ENCODE peak calls at places on chromosomes 12 and 14, in four cellular contexts. C is effector memory CD4-positive, alpha-beta T cell; Y is ascending aorta; P is neuronal stem cell. A is an unnamed sample.
A peak's percentile ranks its signal among the peaks of the same experiment; 100 is the strongest.

GRCh38 chr14:48417715-48418500 is 742.5 kb upstream of the MDGA2 start:
- DNase-seq in C (no peak), Y (no peak), P (no peak), A (no peak)

GRCh38 chr14:77316872-77317271 is 3.8 kb downstream of the POMT2 start:
- DNase-seq in C (no peak), Y (no peak), P (no peak), A (no peak)

GRCh38 chr12:52056801-52057613 is 5.8 kb downstream of the NR4A1 start:
- DNase-seq in C (no peak), Y (no peak), P (no peak), A (no peak)

GRCh38 chr14:103568952-103569351 is 6.2 kb downstream of the COA8 start:
- DNase-seq in C (no peak), Y (no peak), P (no peak), A (no peak)

GRCh38 chr12:25570418-25570817 is 17.3 kb upstream of the LMNTD1 start:
- DNase-seq in C (no peak), Y (no peak), P (no peak), A (no peak)

GRCh38 chr12:66584673-66585072 is 94.2 kb downstream of the GRIP1 start:
- DNase-seq in C (no peak), Y (no peak), P (no peak), A (no peak)

GRCh38 chr14:94631050-94631449 is 18.9 kb downstream of the SERPINA3 start:
- DNase-seq in C (no peak), Y (no peak), P (no peak), A (no peak)

GRCh38 chr12:68403296-68403695 is 71.1 kb upstream of the MDM1 start:
- DNase-seq in C (no peak), Y (no peak), P (no peak), A (no peak)

GRCh38 chr12:52901715-52902541 is 2.9 kb downstream of the KRT8 start:
- DNase-seq in C (no peak), Y (no peak), P (no peak), A (no peak)

GRCh38 chr14:30754778-30755177 is 119.6 kb upstream of the COCH start:
- DNase-seq in C (no peak), Y (no peak), P (no peak), A (no peak)

GRCh38 chr14:30756594-30756993 is 117.8 kb upstream of the COCH start:
- DNase-seq in C (no peak), Y (no peak), P (no peak), A (no peak)

GRCh38 chr14:30763891-30764290 is 110.5 kb upstream of the COCH start:
- DNase-seq in C (no peak), Y (no peak), P (no peak), A (no peak)

GRCh38 chr14:30757082-30757481 is 117.3 kb upstream of the COCH start:
- DNase-seq in C (no peak), Y (no peak), P (no peak), A (no peak)

DNA sequence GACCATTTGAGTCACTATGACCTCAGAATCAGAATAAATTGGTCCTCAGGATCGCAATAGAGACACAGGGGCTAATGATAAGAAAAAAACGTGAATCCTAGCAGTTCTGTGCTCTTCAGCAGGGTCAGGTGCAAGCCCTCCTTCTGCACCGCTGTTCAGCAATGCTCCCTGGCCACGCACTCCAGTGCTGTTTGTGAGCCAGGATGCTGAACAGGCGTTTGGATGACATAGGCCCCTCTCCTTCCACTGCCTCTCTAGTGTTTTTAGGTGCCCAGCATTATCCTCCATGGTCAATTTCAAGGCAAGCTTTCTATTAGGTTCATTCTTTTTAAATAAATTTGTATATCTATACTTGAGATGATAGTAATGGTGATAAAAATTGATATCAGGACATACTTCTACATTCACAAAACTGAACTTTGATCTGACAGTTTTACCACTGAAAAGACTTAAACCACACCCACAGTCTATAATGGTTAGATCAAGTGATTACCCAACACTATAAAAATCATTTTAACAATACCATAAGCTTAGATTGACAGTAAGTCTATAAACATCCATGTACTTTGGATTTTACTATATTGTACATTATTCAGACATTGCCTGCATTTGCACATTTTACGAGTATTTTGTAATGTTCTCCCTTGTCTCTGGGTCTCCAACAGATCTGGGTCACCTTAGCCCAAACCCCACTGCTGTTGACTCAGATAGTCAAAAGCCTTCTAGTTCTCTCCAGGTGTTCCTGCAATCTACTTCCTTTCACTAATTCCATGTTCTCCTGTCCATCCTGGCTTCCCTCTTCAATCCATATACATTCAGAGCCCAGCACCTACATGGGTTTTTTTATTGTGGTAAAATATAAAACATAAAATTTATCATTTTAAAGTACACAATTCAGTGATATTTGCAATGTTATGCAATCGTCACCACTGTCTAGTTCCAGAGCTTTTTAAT is 114.9 kb upstream of the COCH start:
- DNase-seq in C (no peak), Y (no peak), P (no peak), A (no peak)
- H3K27ac ChIP-seq in C (no peak overlapping the region), Y (no peak overlapping the region), P (no peak overlapping the region), A (no peak overlapping the region)

GRCh38 chr14:32453857-32454810 is 125.0 kb downstream of the AKAP6 start:
- DNase-seq in C (no peak), Y (no peak), P (no peak), A (no peak)
- H3K27ac ChIP-seq in C (no peak overlapping the region), Y (no peak overlapping the region), P (no peak overlapping the region), A (no peak overlapping the region)

DNA sequence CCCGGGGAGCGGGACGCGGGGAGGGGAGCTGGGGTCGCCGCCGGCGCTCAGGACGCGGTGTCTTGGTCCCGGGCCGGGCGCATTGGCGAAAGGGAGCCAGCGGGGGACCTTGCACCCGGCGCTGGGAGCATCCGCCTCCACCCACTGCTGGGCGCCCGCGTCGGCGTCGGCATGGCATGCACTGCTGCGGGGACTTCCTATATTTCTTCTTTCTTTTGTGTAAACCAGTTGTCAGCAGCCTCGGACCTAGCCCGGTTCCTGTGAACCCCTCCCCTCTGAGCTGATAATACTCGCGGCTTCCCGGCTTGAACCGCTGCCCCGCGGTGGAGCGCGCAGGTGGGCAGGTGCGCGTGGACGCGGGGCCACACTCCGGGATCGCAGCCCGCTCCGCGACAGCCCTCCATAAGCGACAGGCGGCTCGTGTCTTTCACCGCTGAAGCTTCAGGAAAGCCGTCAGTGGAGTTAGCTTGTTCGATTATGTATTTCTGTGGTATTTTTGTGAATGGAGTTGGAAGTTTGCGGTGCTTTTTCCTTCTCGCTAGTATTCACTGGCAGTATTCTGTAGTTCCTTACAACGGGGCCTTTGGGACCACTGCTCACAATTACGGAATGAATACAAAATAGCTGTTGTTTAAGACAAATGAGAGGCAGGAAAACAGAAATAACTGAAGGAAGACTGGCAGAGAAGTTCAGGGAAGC is 824 bp downstream of the BMAL2 start:
- DNase-seq in C (no peak), Y (no peak), P (peak; percentile 9), A (no peak)
- H3K27ac ChIP-seq in C (no peak overlapping the region), Y (peak overlapping the region; percentile 60), P (no peak overlapping the region), A (peak overlapping the region; percentile 92)

GRCh38 chr12:65537978-65538377 is 259.5 kb downstream of the MSRB3 start:
- DNase-seq in C (no peak), Y (no peak), P (no peak), A (no peak)
- H3K27ac ChIP-seq in C (no peak overlapping the region), Y (peak overlapping the region; percentile 63), P (no peak overlapping the region), A (peak overlapping the region; percentile 56)

GRCh38 chr12:46385439-46385838 is 12.9 kb upstream of the SLC38A2 start:
- DNase-seq in C (no peak), Y (no peak), P (no peak), A (peak; percentile 31)
- H3K27ac ChIP-seq in C (no peak overlapping the region), Y (peak overlapping the region; percentile 95), P (no peak overlapping the region), A (peak overlapping the region; percentile 99)

DNA sequence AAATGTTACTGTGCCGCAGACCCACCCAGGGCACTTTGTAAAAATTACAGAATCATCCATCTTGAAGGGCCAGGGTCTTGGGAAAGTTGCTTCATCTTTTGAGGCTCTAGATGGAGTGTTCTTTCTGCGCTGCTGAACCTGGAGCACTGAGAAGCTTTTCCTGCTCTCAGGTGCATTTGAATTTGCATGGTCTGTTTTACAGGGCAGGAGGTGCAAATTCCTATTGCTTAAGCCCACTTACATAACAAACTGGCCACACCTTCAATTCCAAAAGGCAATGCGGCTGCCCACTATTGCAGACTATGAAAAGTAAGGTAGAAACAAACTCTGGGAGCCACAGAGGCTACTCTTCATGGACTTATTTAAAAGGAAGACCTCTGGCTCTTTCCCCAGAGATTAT is 254.8 kb downstream of the CACNA1C start:
- DNase-seq in C (no peak), Y (no peak), P (no peak), A (no peak)
- H3K27ac ChIP-seq in C (no peak overlapping the region), Y (no peak overlapping the region), P (no peak overlapping the region), A (no peak overlapping the region)

GRCh38 chr14:68552075-68552474 is 240.8 kb downstream of the ZFP36L1 start:
- DNase-seq in C (no peak), Y (peak; percentile 42), P (no peak), A (no peak)

GRCh38 chr14:68552597-68552996 is 240.3 kb downstream of the ZFP36L1 start:
- DNase-seq in C (no peak), Y (peak; percentile 57), P (no peak), A (no peak)

GRCh38 chr14:68554231-68554630 is 238.6 kb downstream of the ZFP36L1 start:
- DNase-seq in C (no peak), Y (peak; percentile 49), P (no peak), A (no peak)

GRCh38 chr14:68551045-68551683 is 241.7 kb downstream of the ZFP36L1 start:
- DNase-seq in C (no peak), Y (peak; percentile 62), P (no peak), A (no peak)

DNA sequence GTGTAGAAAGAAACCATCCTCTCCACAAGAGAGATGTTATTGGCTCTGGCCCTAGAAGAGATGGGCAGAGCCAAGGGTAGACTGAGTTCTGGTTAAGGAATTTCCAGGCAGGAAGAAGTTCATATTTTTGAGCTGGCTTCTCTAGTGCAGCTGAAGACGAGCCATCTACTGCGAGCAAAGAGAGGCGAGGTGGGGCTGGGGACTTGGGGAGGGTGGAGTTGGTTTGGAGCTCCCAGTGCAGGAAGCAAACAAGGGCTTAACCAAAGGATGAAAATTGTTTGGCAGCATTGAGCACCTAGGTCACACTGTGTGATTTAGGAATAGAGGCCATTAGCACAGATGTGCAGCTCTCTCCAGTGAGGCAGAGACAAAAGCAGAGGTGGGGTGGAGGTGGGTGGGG is 239.5 kb downstream of the ZFP36L1 start:
- DNase-seq in C (no peak), Y (peak; percentile 60), P (no peak), A (no peak)
- H3K27ac ChIP-seq in C (no peak overlapping the region), Y (peak overlapping the region; percentile 53), P (no peak overlapping the region), A (peak overlapping the region; percentile 85)

GRCh38 chr14:90985601-90986242 is 74.7 kb downstream of the RPS6KA5 start:
- DNase-seq in C (no peak), Y (no peak), P (no peak), A (no peak)
- H3K27ac ChIP-seq in C (no peak overlapping the region), Y (no peak overlapping the region), P (no peak overlapping the region), A (no peak overlapping the region)